ENCODE peak calls at places on chromosomes 12 and 14, in five cellular contexts. M, W, L, J and N are unnamed samples.
A peak's percentile ranks its signal among the peaks of the same experiment; 100 is the strongest.

GRCh38 chr12:11973396-11973795 is 97.3 kb upstream of the BCL2L14 start:
- DNase-seq in M (no peak), W (no peak), L (no peak), J (no peak), N (no peak)

GRCh38 chr12:63897931-63898330 is 53.4 kb downstream of the SRGAP1 start:
- DNase-seq in M (no peak), W (no peak), L (no peak), J (no peak), N (no peak)

GRCh38 chr12:14613718-14614117 is 46.0 kb upstream of the PLBD1 start:
- DNase-seq in M (no peak), W (no peak), L (no peak), J (no peak), N (no peak)

GRCh38 chr14:37709419-37710195 is 114.2 kb downstream of the TTC6 start:
- DNase-seq in M (no peak), W (no peak), L (no peak), J (peak; percentile 39), N (no peak)

GRCh38 chr12:94704452-94704871 is 54.1 kb upstream of the TMCC3 start:
- DNase-seq in M (no peak), W (no peak), L (no peak), J (peak; percentile 90), N (no peak)

GRCh38 chr12:75585309-75585708 is 73.9 kb upstream of the KRR1 start:
- DNase-seq in M (no peak), W (no peak), L (no peak), J (peak; percentile 92), N (no peak)

GRCh38 chr12:105977256-105978051 is 161.3 kb downstream of the NUAK1 start:
- DNase-seq in M (no peak), W (no peak), L (no peak), J (peak; percentile 91), N (no peak)

GRCh38 chr12:6384499-6385436 is 806 bp downstream of the LTBR start:
- DNase-seq in M (no peak), W (no peak), L (no peak), J (no peak), N (no peak)

GRCh38 chr12:79444089-79444488 is 246.7 kb downstream of the PAWR start:
- DNase-seq in M (no peak), W (no peak), L (no peak), J (peak; percentile 68), N (no peak)

GRCh38 chr12:77630341-77630740 is 200.4 kb upstream of the NAV3 start:
- DNase-seq in M (no peak), W (no peak), L (no peak), J (no peak), N (no peak)

GRCh38 chr12:116346751-116347150 is 69.3 kb upstream of the MED13L start:
- DNase-seq in M (peak; percentile 44), W (no peak), L (no peak), J (peak; percentile 94), N (no peak)

GRCh38 chr14:93132472-93133065 is 16.8 kb upstream of the ITPK1 start:
- DNase-seq in M (no peak), W (no peak), L (peak; percentile 45), J (peak; percentile 22), N (no peak)

GRCh38 chr12:26941251-26941650 is 3.0 kb downstream of the FGFR1OP2 start:
- DNase-seq in M (no peak), W (no peak), L (peak; percentile 58), J (no peak), N (no peak)

GRCh38 chr12:98470469-98471082 is 44.8 kb upstream of the TMPO start:
- DNase-seq in M (no peak), W (no peak), L (no peak), J (no peak), N (no peak)

GRCh38 chr12:71109834-71110233 is 48.0 kb downstream of the TSPAN8 start:
- DNase-seq in M (no peak), W (no peak), L (no peak), J (no peak), N (no peak)

GRCh38 chr14:51719970-51720369 is 68.3 kb downstream of the FRMD6 start:
- DNase-seq in M (no peak), W (no peak), L (no peak), J (no peak), N (no peak)

GRCh38 chr12:84738481-84738972 is 174.1 kb downstream of the SLC6A15 start:
- DNase-seq in M (no peak), W (no peak), L (no peak), J (peak; percentile 43), N (no peak)

GRCh38 chr14:22838631-22839041 is 2.3 kb downstream of the MMP14 start:
- DNase-seq in M (no peak), W (peak; percentile 72), L (no peak), J (peak; percentile 66), N (no peak)

GRCh38 chr12:124734224-124734788 is 129.4 kb downstream of the SCARB1 start:
- DNase-seq in M (no peak), W (peak; percentile 80), L (no peak), J (peak; percentile 54), N (no peak)

GRCh38 chr12:116968986-116969385 is 58.2 kb downstream of the FBXW8 start:
- DNase-seq in M (no peak), W (no peak), L (no peak), J (no peak), N (no peak)

GRCh38 chr14:88631091-88631490 is 68.3 kb downstream of the ZC3H14 start:
- DNase-seq in M (no peak), W (no peak), L (no peak), J (no peak), N (no peak)

GRCh38 chr14:70920608-70921007 is 13.3 kb downstream of the PCNX1 start:
- DNase-seq in M (no peak), W (no peak), L (no peak), J (no peak), N (no peak)

GRCh38 chr12:24742378-24742777 is 206.5 kb downstream of the BCAT1 start:
- DNase-seq in M (no peak), W (no peak), L (no peak), J (no peak), N (no peak)

GRCh38 chr12:119683816-119684215 is 15.9 kb downstream of the PRKAB1 start:
- DNase-seq in M (no peak), W (no peak), L (no peak), J (no peak), N (no peak)

GRCh38 chr14:44316647-44317432 is 190.2 kb downstream of the FSCB start:
- DNase-seq in M (no peak), W (no peak), L (no peak), J (peak; percentile 93), N (no peak)

GRCh38 chr14:50741571-50741970 is 73.5 kb upstream of the SAV1 start:
- DNase-seq in M (no peak), W (no peak), L (peak; percentile 56), J (peak; percentile 70), N (no peak)

DNA sequence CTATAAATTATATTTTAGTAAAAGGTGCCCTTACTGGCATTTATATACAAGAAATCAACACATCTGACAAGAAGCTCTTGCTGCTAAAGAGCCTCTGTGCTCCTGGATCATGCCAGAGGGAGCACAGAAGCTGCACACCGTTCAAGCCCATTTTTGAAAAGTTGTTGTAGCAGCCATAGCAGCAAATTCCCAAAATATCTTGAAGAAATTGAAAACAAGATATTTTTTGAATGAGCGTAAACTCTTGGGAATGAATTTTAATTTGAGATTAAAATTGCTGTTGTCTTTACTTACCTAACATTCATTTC is 540 bp upstream of the CLEC2D start:
- DNase-seq in M (no peak), W (no peak), L (peak; percentile 48), J (no peak), N (no peak)
- H3K27ac ChIP-seq in M (no peak overlapping the region), W (no peak overlapping the region), L (peak overlapping the region; percentile 88), J (no peak overlapping the region), N (no peak overlapping the region)

GRCh38 chr14:58966991-58967390 is 221.5 kb upstream of the DAAM1 start:
- DNase-seq in M (no peak), W (no peak), L (no peak), J (no peak), N (no peak)

GRCh38 chr14:58965601-58966000 is 222.9 kb upstream of the DAAM1 start:
- DNase-seq in M (no peak), W (no peak), L (no peak), J (no peak), N (no peak)

GRCh38 chr14:58960945-58961731 is 227.3 kb upstream of the DAAM1 start:
- DNase-seq in M (no peak), W (peak; percentile 49), L (no peak), J (no peak), N (no peak)

GRCh38 chr14:58963873-58964597 is 224.4 kb upstream of the DAAM1 start:
- DNase-seq in M (no peak), W (no peak), L (no peak), J (no peak), N (no peak)

GRCh38 chr14:58964598-58964928 is 223.9 kb upstream of the DAAM1 start:
- DNase-seq in M (no peak), W (no peak), L (no peak), J (no peak), N (no peak)
- H3K4me3 ChIP-seq in M (no peak overlapping the region), W (no peak overlapping the region), L (no peak overlapping the region), J (no peak overlapping the region), N (no peak overlapping the region)

GRCh38 chr14:55313480-55313879 is 42.3 kb downstream of the FBXO34 start:
- DNase-seq in M (no peak), W (no peak), L (no peak), J (no peak), N (no peak)

GRCh38 chr14:55306938-55307589 is 35.8 kb downstream of the FBXO34 start:
- DNase-seq in M (no peak), W (no peak), L (no peak), J (no peak), N (no peak)

GRCh38 chr14:55314449-55314848 is 43.2 kb downstream of the FBXO34 start:
- DNase-seq in M (no peak), W (no peak), L (no peak), J (no peak), N (no peak)

GRCh38 chr14:55309154-55309553 is 37.9 kb downstream of the FBXO34 start:
- DNase-seq in M (no peak), W (no peak), L (no peak), J (no peak), N (no peak)

DNA sequence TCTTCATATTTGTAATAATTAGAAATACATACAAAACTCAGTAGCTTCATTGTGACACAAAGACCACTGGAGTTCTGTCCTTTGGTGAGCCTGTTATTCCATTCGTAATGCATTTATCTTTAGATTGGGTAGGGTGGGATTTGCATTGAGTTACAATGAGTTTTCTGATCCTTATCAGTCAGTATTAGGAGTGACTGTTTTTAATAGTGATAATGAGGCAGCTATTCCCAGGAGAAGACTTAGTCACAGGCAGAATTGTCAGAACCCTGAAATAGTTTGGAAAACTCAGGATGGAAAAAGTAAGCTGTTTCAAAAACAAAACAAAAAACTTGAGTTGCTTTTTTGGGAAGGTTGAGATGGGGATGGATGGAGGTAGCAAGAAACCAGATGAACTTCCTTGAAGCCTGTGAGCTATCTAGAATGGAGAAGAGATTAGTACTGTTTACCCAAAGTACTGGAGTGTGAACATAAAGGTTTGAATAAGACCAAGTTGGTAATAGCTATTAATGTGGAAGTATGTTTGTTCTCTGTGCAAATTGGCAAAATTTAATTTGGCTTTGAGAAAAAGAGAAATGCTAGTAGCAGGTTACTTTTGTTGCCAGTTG is 38.6 kb downstream of the FBXO34 start:
- DNase-seq in M (no peak), W (no peak), L (no peak), J (no peak), N (no peak)
- H3K4me1 ChIP-seq in M (no peaks in the 10 kb centered on the region), W (peaks cover 19% of the 10 kb centered on the region), L (no peaks in the 10 kb centered on the region), J (no peaks in the 10 kb centered on the region), N (peaks cover 29% of the 10 kb centered on the region)

GRCh38 chr14:43308411-43308810 is 1198.7 kb downstream of the FSCB start:
- DNase-seq in M (no peak), W (no peak), L (no peak), J (no peak), N (no peak)

GRCh38 chr14:43316427-43316826 is 1190.7 kb downstream of the FSCB start:
- DNase-seq in M (no peak), W (no peak), L (no peak), J (no peak), N (no peak)

GRCh38 chr14:43313719-43314118 is 1193.4 kb downstream of the FSCB start:
- DNase-seq in M (no peak), W (no peak), L (no peak), J (no peak), N (no peak)
- H3K27ac ChIP-seq in M (no peak overlapping the region), W (no peak overlapping the region), L (no peak overlapping the region), J (no peak overlapping the region), N (no peak overlapping the region)